ENCODE peak calls at places on chromosomes 5 and 9, in six cellular contexts. Y is psoas muscle; H is CD8-positive, alpha-beta T cell; D is right lobe of liver; Z is effector memory CD4-positive, alpha-beta T cell; K is HCT116. N is an unnamed sample.

GRCh38 chr9:4615251-4615650 is 46.8 kb upstream of the PLPP6 start:
- DNase-seq in Y (no peak), H (no peak), D (peak; percentile 67), Z (no peak), K (no peak), N (no peak)

GRCh38 chr9:84668204-84669007 is 1.1 kb upstream of the NTRK2 start:
- DNase-seq in Y (peak; percentile 74), H (no peak), D (no peak), Z (no peak), K (peak; percentile 10), N (no peak)

GRCh38 chr5:116002116-116002906 is 30.0 kb upstream of the ARL14EPL start:
- DNase-seq in Y (no peak), H (no peak), D (no peak), Z (no peak), K (no peak), N (no peak)

GRCh38 chr9:83191154-83191553 is 128.2 kb upstream of the RASEF start:
- DNase-seq in Y (no peak), H (no peak), D (no peak), Z (no peak), K (no peak), N (no peak)

GRCh38 chr5:73985145-73985544 is 359.1 kb downstream of the ARHGEF28 start:
- DNase-seq in Y (no peak), H (no peak), D (no peak), Z (no peak), K (peak; percentile 7), N (no peak)

GRCh38 chr5:19247302-19247701 is 740.7 kb downstream of the CDH18 start:
- DNase-seq in Y (no peak), H (no peak), D (no peak), Z (no peak), K (no peak), N (no peak)

GRCh38 chr9:9214052-9214451 is 1398.8 kb downstream of the PTPRD start:
- DNase-seq in Y (no peak), H (no peak), D (no peak), Z (no peak), K (no peak), N (no peak)

GRCh38 chr5:134543820-134544692 is 18.6 kb downstream of the JADE2 start:
- DNase-seq in Y (peak; percentile 43), H (peak; percentile 31), D (no peak), Z (no peak), K (no peak), N (no peak)

GRCh38 chr9:124078641-124079040 is 67.1 kb downstream of the LHX2 start:
- DNase-seq in Y (no peak), H (no peak), D (no peak), Z (no peak), K (no peak), N (no peak)

GRCh38 chr9:89436963-89437625 is 60.8 kb downstream of the SEMA4D start:
- DNase-seq in Y (no peak), H (peak; percentile 85), D (no peak), Z (peak; percentile 63), K (no peak), N (no peak)

GRCh38 chr9:108634669-108635462 is 220.9 kb downstream of the ACTL7B start:
- DNase-seq in Y (no peak), H (no peak), D (no peak), Z (no peak), K (peak; percentile 10), N (no peak)

GRCh38 chr5:131536211-131536826 is 98.7 kb downstream of the RAPGEF6 start:
- DNase-seq in Y (no peak), H (no peak), D (no peak), Z (no peak), K (no peak), N (no peak)

GRCh38 chr5:1654786-1655495 is 131.2 kb upstream of the LPCAT1 start:
- DNase-seq in Y (peak; percentile 39), H (no peak), D (no peak), Z (no peak), K (no peak), N (no peak)

GRCh38 chr5:112779531-112779930 is 41.8 kb downstream of the APC start:
- DNase-seq in Y (no peak), H (no peak), D (no peak), Z (no peak), K (no peak), N (no peak)

GRCh38 chr5:175281714-175282113 is 162.3 kb downstream of the DRD1 start:
- DNase-seq in Y (no peak), H (no peak), D (no peak), Z (no peak), K (no peak), N (no peak)

GRCh38 chr5:146667633-146668032 is 151.6 kb upstream of the GPR151 start:
- DNase-seq in Y (no peak), H (no peak), D (no peak), Z (no peak), K (no peak), N (no peak)

GRCh38 chr5:173327948-173328895 is at the start of gene STC2:
- DNase-seq in Y (peak; percentile 93), H (no peak), D (no peak), Z (no peak), K (peak; percentile 95), N (peak; percentile 78)

GRCh38 chr9:105969672-105970071 is 275.3 kb downstream of the TMEM38B start:
- DNase-seq in Y (no peak), H (no peak), D (no peak), Z (no peak), K (no peak), N (no peak)
- H3K4me1 ChIP-seq in Y (peaks cover 4% of the 10 kb centered on the region), H (no peaks in the 10 kb centered on the region), D (no peaks in the 10 kb centered on the region), Z (no peaks in the 10 kb centered on the region), K (no peaks in the 10 kb centered on the region), N (no peaks in the 10 kb centered on the region)

GRCh38 chr5:53426517-53426839 is 54.0 kb upstream of the FST start:
- DNase-seq in Y (no peak), H (no peak), D (no peak), Z (no peak), K (no peak), N (no peak)

GRCh38 chr5:53426878-53427277 is 53.6 kb upstream of the FST start:
- DNase-seq in Y (no peak), H (no peak), D (no peak), Z (no peak), K (no peak), N (no peak)

GRCh38 chr5:53423724-53424123 is 56.7 kb upstream of the FST start:
- DNase-seq in Y (no peak), H (no peak), D (no peak), Z (no peak), K (no peak), N (no peak)

GRCh38 chr5:53425598-53426516 is 54.6 kb upstream of the FST start:
- DNase-seq in Y (no peak), H (no peak), D (peak; percentile 47), Z (no peak), K (peak; percentile 45), N (no peak)

GRCh38 chr5:53424691-53425597 is 55.5 kb upstream of the FST start:
- DNase-seq in Y (no peak), H (no peak), D (no peak), Z (no peak), K (no peak), N (no peak)
- H3K4me1 ChIP-seq in Y (no peaks in the 10 kb centered on the region), H (no peaks in the 10 kb centered on the region), D (no peaks in the 10 kb centered on the region), Z (no peaks in the 10 kb centered on the region), K (no peaks in the 10 kb centered on the region), N (peaks cover 12% of the 10 kb centered on the region)

GRCh38 chr9:36149197-36149596 is 12.7 kb downstream of the GLIPR2 start:
- DNase-seq in Y (no peak), H (no peak), D (no peak), Z (no peak), K (no peak), N (no peak)
- H3K4me1 ChIP-seq in Y (peaks cover 7% of the 10 kb centered on the region), H (peaks cover 85% of the 10 kb centered on the region), D (no peaks in the 10 kb centered on the region), Z (peaks cover 84% of the 10 kb centered on the region), K (peaks cover 12% of the 10 kb centered on the region), N (peaks cover 41% of the 10 kb centered on the region)

DNA sequence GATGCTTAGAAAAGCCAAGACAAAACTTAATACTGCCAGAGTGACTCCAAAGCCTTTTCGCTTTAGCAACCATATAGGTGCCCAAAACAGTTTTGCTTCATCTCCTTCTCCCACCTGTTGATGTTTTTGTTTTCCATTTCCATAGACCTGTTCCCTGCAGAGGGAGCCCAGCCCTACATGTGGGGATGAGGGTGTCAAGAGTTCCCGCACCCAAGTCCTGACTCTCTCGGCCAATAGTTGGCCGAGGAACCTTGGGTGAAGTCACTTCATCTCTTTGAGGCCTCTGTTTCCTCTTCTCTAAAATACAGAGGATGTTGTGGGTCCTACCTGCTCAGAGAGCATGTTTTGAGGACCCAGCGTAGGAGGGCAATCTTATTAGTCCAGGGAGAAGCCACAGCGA is 38.5 kb upstream of the LCP2 start:
- DNase-seq in Y (no peak), H (no peak), D (no peak), Z (no peak), K (no peak), N (no peak)
- H3K4me1 ChIP-seq in Y (peaks cover 3% of the 10 kb centered on the region), H (peaks cover 79% of the 10 kb centered on the region), D (no peaks in the 10 kb centered on the region), Z (peaks cover 62% of the 10 kb centered on the region), K (peaks cover 3% of the 10 kb centered on the region), N (peaks cover 36% of the 10 kb centered on the region)

GRCh38 chr9:121727295-121728028 is 76.0 kb downstream of the DAB2IP start:
- DNase-seq in Y (no peak), H (no peak), D (no peak), Z (no peak), K (no peak), N (no peak)
- H3K4me1 ChIP-seq in Y (peaks cover 91% of the 10 kb centered on the region), H (peaks cover 2% of the 10 kb centered on the region), D (no peaks in the 10 kb centered on the region), Z (no peaks in the 10 kb centered on the region), K (no peaks in the 10 kb centered on the region), N (peaks cover 73% of the 10 kb centered on the region)

DNA sequence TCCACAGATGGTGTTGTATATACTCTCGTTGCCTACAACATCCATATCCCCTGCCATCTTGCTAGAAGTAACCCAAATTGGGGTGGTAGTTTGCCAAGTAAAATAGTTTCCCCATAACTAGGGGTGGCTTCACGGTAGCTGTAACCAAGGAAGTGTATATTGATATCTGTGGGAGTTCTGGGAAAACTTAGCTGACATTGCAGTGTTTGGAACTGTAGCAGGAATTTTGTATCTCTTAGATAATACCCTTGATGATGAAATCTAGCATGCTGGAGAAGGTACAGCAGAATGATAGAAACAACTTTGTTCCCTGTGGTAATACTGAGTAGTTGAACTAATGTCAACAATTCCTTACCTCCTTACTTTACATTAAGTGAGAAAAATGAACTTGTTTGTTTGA is 29.8 kb downstream of the FBXL7 start:
- DNase-seq in Y (no peak), H (no peak), D (no peak), Z (no peak), K (no peak), N (no peak)
- H3K4me1 ChIP-seq in Y (no peaks in the 10 kb centered on the region), H (no peaks in the 10 kb centered on the region), D (no peaks in the 10 kb centered on the region), Z (no peaks in the 10 kb centered on the region), K (no peaks in the 10 kb centered on the region), N (peaks cover 2% of the 10 kb centered on the region)

DNA sequence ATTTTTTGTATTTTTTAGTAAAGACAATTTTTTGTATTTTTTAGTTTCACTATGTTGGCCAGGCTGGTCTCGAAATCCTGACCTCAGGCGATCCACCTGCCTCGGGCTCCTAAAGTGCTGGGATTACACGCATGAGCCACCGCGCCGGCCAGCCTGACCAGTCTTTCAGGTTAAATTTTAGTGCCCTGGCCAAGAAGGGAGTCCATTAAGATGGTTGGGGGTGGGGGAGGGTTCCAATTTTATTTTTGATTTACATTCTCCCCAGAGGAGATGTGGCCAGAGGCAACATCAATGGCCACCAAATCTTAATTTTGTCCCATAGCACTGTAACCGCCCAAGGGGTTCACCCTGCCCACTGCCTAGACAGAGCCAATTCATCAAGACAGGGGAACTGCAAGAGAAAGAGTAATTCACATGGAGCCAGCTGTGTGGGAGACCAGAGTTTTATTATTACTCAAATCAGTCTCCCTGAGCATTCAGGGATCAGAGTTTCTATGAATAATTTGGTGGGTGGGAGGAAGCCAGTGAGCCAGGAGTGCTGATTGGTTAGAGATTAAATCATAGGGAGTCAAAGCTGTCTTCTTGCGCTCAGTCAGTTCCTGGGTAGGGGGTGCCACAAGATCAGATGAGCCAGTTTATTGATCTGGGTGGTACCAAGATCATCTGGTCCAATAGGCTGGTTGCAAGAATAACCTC is 24.7 kb downstream of the TBCA start:
- DNase-seq in Y (no peak), H (no peak), D (no peak), Z (no peak), K (no peak), N (no peak)
- H3K4me1 ChIP-seq in Y (peaks cover 4% of the 10 kb centered on the region), H (no peaks in the 10 kb centered on the region), D (peaks cover 5% of the 10 kb centered on the region), Z (peaks cover 5% of the 10 kb centered on the region), K (no peaks in the 10 kb centered on the region), N (no peaks in the 10 kb centered on the region)